ENCODE peak calls at places on chromosomes 5 and 9, in seven cellular contexts. One of them, this sample, is unnamed.

GRCh38 chr5:134503088-134503936 is 22.2 kb upstream of the JADE2 start:
- DNase-seq in lower lobe of right lung: peak
- DNase-seq in cardiac fibroblast: peak
- DNase-seq in transverse colon: peak
- DNase-seq in AG09309: peak
- DNase-seq in HFFc6: peak
- DNase-seq in WTC11: peak
- DNase-seq in this sample: peak

GRCh38 chr5:6452622-6453504 is 4.2 kb downstream of the UBE2QL1 start:
- DNase-seq in HFFc6: no peak
- DNase-seq in AG09309: no peak
- DNase-seq in cardiac fibroblast: no peak
- DNase-seq in WTC11: no peak
- DNase-seq in transverse colon: no peak
- DNase-seq in lower lobe of right lung: no peak
- DNase-seq in this sample: no peak

GRCh38 chr9:136133191-136133958 is 14.7 kb upstream of the TMEM250 start:
- DNase-seq in WTC11: peak
- DNase-seq in lower lobe of right lung: no peak
- DNase-seq in HFFc6: no peak
- DNase-seq in transverse colon: no peak
- DNase-seq in cardiac fibroblast: peak
- DNase-seq in AG09309: no peak
- DNase-seq in this sample: no peak

GRCh38 chr5:55817030-55817429 is 34.1 kb upstream of the IL31RA start:
- DNase-seq in transverse colon: no peak
- DNase-seq in cardiac fibroblast: peak
- DNase-seq in lower lobe of right lung: no peak
- DNase-seq in WTC11: no peak
- DNase-seq in AG09309: no peak
- DNase-seq in HFFc6: no peak
- DNase-seq in this sample: no peak

GRCh38 chr9:107948086-107948485 is 458.5 kb upstream of the KLF4 start:
- DNase-seq in lower lobe of right lung: no peak
- DNase-seq in WTC11: no peak
- DNase-seq in AG09309: no peak
- DNase-seq in HFFc6: no peak
- DNase-seq in transverse colon: no peak
- DNase-seq in cardiac fibroblast: no peak
- DNase-seq in this sample: no peak

GRCh38 chr9:4073371-4073770 is 226.5 kb downstream of the GLIS3 start:
- DNase-seq in lower lobe of right lung: no peak
- DNase-seq in AG09309: no peak
- DNase-seq in HFFc6: no peak
- DNase-seq in cardiac fibroblast: no peak
- DNase-seq in WTC11: peak
- DNase-seq in transverse colon: no peak
- DNase-seq in this sample: no peak

GRCh38 chr5:14034991-14035390 is 90.5 kb upstream of the DNAH5 start:
- DNase-seq in lower lobe of right lung: no peak
- DNase-seq in HFFc6: no peak
- DNase-seq in transverse colon: no peak
- DNase-seq in WTC11: no peak
- DNase-seq in AG09309: no peak
- DNase-seq in cardiac fibroblast: no peak
- DNase-seq in this sample: no peak

GRCh38 chr5:172114875-172115422 is 73.1 kb downstream of the STK10 start:
- DNase-seq in AG09309: no peak
- DNase-seq in transverse colon: peak
- DNase-seq in cardiac fibroblast: no peak
- DNase-seq in HFFc6: no peak
- DNase-seq in lower lobe of right lung: peak
- DNase-seq in WTC11: no peak
- DNase-seq in this sample: no peak

GRCh38 chr9:12702160-12702758 is 9.1 kb downstream of the TYRP1 start:
- DNase-seq in lower lobe of right lung: peak
- DNase-seq in cardiac fibroblast: peak
- DNase-seq in HFFc6: peak
- DNase-seq in AG09309: peak
- DNase-seq in transverse colon: peak
- DNase-seq in WTC11: peak
- DNase-seq in this sample: peak

GRCh38 chr9:90870646-90871326 is 69.2 kb downstream of the SYK start:
- DNase-seq in transverse colon: peak
- DNase-seq in HFFc6: peak
- DNase-seq in cardiac fibroblast: peak
- DNase-seq in AG09309: no peak
- DNase-seq in WTC11: no peak
- DNase-seq in lower lobe of right lung: no peak
- DNase-seq in this sample: peak

GRCh38 chr9:3511537-3511936 is 14.3 kb downstream of the RFX3 start:
- DNase-seq in cardiac fibroblast: no peak
- DNase-seq in lower lobe of right lung: no peak
- DNase-seq in HFFc6: no peak
- DNase-seq in WTC11: no peak
- DNase-seq in AG09309: no peak
- DNase-seq in transverse colon: no peak
- DNase-seq in this sample: no peak

GRCh38 chr5:56460681-56461191 is 227.6 kb upstream of the ANKRD55 start:
- DNase-seq in WTC11: no peak
- DNase-seq in lower lobe of right lung: no peak
- DNase-seq in transverse colon: no peak
- DNase-seq in cardiac fibroblast: no peak
- DNase-seq in AG09309: no peak
- DNase-seq in HFFc6: no peak
- DNase-seq in this sample: no peak

GRCh38 chr9:32525506-32525905 is 490 bp downstream of the RIGI start:
- DNase-seq in HFFc6: no peak
- DNase-seq in WTC11: no peak
- DNase-seq in cardiac fibroblast: peak
- DNase-seq in AG09309: no peak
- DNase-seq in transverse colon: no peak
- DNase-seq in lower lobe of right lung: no peak
- DNase-seq in this sample: no peak

GRCh38 chr9:121886759-121887485 is 206.2 kb downstream of the TTLL11 start:
- DNase-seq in WTC11: no peak
- DNase-seq in AG09309: no peak
- DNase-seq in transverse colon: no peak
- DNase-seq in HFFc6: no peak
- DNase-seq in cardiac fibroblast: no peak
- DNase-seq in lower lobe of right lung: no peak
- DNase-seq in this sample: no peak

GRCh38 chr5:135269828-135270545 is 129.0 kb downstream of the MACROH2A1 start:
- DNase-seq in WTC11: no peak
- DNase-seq in AG09309: peak
- DNase-seq in cardiac fibroblast: no peak
- DNase-seq in HFFc6: peak
- DNase-seq in lower lobe of right lung: no peak
- DNase-seq in transverse colon: no peak
- DNase-seq in this sample: peak

GRCh38 chr5:83927140-83927733 is 206.6 kb upstream of the HAPLN1 start:
- DNase-seq in cardiac fibroblast: peak
- DNase-seq in WTC11: peak
- DNase-seq in lower lobe of right lung: peak
- DNase-seq in HFFc6: no peak
- DNase-seq in transverse colon: peak
- DNase-seq in AG09309: no peak
- DNase-seq in this sample: peak

GRCh38 chr9:129317179-129318011 is 139.3 kb upstream of the IER5L start:
- DNase-seq in AG09309: no peak
- DNase-seq in HFFc6: peak
- DNase-seq in transverse colon: no peak
- DNase-seq in cardiac fibroblast: peak
- DNase-seq in WTC11: peak
- DNase-seq in lower lobe of right lung: no peak
- DNase-seq in this sample: peak

GRCh38 chr9:89312154-89312616 is 1.2 kb downstream of the CKS2 start:
- DNase-seq in cardiac fibroblast: peak
- DNase-seq in lower lobe of right lung: no peak
- DNase-seq in WTC11: no peak
- DNase-seq in transverse colon: no peak
- DNase-seq in AG09309: no peak
- DNase-seq in HFFc6: no peak
- DNase-seq in this sample: no peak

GRCh38 chr5:177601577-177602457 is 1.9 kb downstream of the B4GALT7 start:
- DNase-seq in AG09309: no peak
- DNase-seq in lower lobe of right lung: no peak
- DNase-seq in WTC11: no peak
- DNase-seq in transverse colon: no peak
- DNase-seq in HFFc6: no peak
- DNase-seq in cardiac fibroblast: peak
- DNase-seq in this sample: no peak
- TF ChIP-seq CTCF in AG09309: no peak
- TF ChIP-seq CTCF in lower lobe of right lung: no peak
- TF ChIP-seq CTCF in WTC11: no peak
- TF ChIP-seq CTCF in transverse colon: no peak
- TF ChIP-seq CTCF in HFFc6: peak
- TF ChIP-seq CTCF in cardiac fibroblast: no peak
- TF ChIP-seq CTCF in this sample: peak

DNA sequence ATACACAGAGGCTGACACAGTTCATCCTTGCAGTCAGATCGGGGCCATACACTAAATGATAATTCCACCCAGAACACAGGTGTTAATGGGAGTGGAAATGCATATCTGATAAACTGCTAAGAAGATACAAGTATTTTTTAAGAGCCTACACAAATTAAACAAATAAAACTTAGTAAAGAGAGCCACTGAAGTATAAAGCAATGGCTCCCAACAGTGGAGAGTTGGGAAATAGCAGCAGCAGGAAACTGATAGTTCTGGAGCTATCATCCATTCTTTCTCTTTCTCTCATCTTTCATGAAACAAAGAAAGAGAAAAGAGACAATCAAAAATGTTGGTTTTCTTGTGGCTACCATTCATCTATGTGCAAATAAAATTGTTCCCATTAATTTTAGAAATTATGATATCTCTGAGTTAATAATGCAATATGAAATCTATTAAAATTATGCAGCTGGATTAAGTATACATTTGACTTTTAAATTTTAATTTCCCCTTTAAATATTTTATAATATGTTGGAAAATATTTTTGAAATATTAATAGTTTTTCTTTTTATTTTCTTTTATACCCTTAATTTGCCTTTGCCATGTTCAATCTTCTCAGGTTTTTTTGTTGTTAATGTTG is 120.8 kb downstream of the EMB start:
- DNase-seq in cardiac fibroblast: no peak
- DNase-seq in AG09309: no peak
- DNase-seq in transverse colon: no peak
- DNase-seq in WTC11: no peak
- DNase-seq in HFFc6: no peak
- DNase-seq in lower lobe of right lung: no peak
- DNase-seq in this sample: no peak
- TF ChIP-seq CTCF in cardiac fibroblast: peak
- TF ChIP-seq CTCF in AG09309: peak
- TF ChIP-seq CTCF in transverse colon: no peak
- TF ChIP-seq CTCF in WTC11: no peak
- TF ChIP-seq CTCF in HFFc6: peak
- TF ChIP-seq CTCF in lower lobe of right lung: no peak
- TF ChIP-seq CTCF in this sample: peak

GRCh38 chr9:124861342-124862229 is at the start of the genes ARPC5L and RPL35:
- DNase-seq in HFFc6: peak
- DNase-seq in WTC11: peak
- DNase-seq in lower lobe of right lung: peak
- DNase-seq in transverse colon: peak
- DNase-seq in cardiac fibroblast: peak
- DNase-seq in AG09309: peak
- DNase-seq in this sample: peak

GRCh38 chr9:124863371-124863831 is 1.5 kb downstream of the ARPC5L start:
- DNase-seq in WTC11: no peak
- DNase-seq in lower lobe of right lung: no peak
- DNase-seq in HFFc6: no peak
- DNase-seq in transverse colon: no peak
- DNase-seq in AG09309: no peak
- DNase-seq in cardiac fibroblast: no peak
- DNase-seq in this sample: no peak

GRCh38 chr9:124859803-124860581 is 1.8 kb downstream of the RPL35 start:
- DNase-seq in cardiac fibroblast: no peak
- DNase-seq in transverse colon: no peak
- DNase-seq in HFFc6: no peak
- DNase-seq in lower lobe of right lung: no peak
- DNase-seq in AG09309: no peak
- DNase-seq in WTC11: no peak
- DNase-seq in this sample: no peak

GRCh38 chr9:124858330-124859046 is 3.3 kb downstream of the RPL35 start:
- DNase-seq in transverse colon: no peak
- DNase-seq in HFFc6: no peak
- DNase-seq in AG09309: no peak
- DNase-seq in lower lobe of right lung: no peak
- DNase-seq in WTC11: no peak
- DNase-seq in cardiac fibroblast: no peak
- DNase-seq in this sample: no peak

GRCh38 chr9:124860582-124861341 is 995 bp downstream of the RPL35 start:
- DNase-seq in AG09309: no peak
- DNase-seq in lower lobe of right lung: no peak
- DNase-seq in WTC11: no peak
- DNase-seq in cardiac fibroblast: no peak
- DNase-seq in transverse colon: no peak
- DNase-seq in HFFc6: no peak
- DNase-seq in this sample: no peak
- TF ChIP-seq CTCF in AG09309: no peak
- TF ChIP-seq CTCF in lower lobe of right lung: no peak
- TF ChIP-seq CTCF in WTC11: no peak
- TF ChIP-seq CTCF in cardiac fibroblast: no peak
- TF ChIP-seq CTCF in transverse colon: no peak
- TF ChIP-seq CTCF in HFFc6: no peak
- TF ChIP-seq CTCF in this sample: no peak

GRCh38 chr5:113338628-113339027 is 96.2 kb downstream of the TSSK1B start:
- DNase-seq in AG09309: peak
- DNase-seq in WTC11: no peak
- DNase-seq in HFFc6: peak
- DNase-seq in transverse colon: no peak
- DNase-seq in cardiac fibroblast: peak
- DNase-seq in lower lobe of right lung: no peak
- DNase-seq in this sample: no peak

GRCh38 chr5:113340537-113340936 is 94.3 kb downstream of the TSSK1B start:
- DNase-seq in HFFc6: no peak
- DNase-seq in lower lobe of right lung: no peak
- DNase-seq in AG09309: no peak
- DNase-seq in transverse colon: no peak
- DNase-seq in cardiac fibroblast: peak
- DNase-seq in WTC11: no peak
- DNase-seq in this sample: no peak

GRCh38 chr5:113331201-113331551 is 103.6 kb downstream of the TSSK1B start:
- DNase-seq in AG09309: peak
- DNase-seq in lower lobe of right lung: no peak
- DNase-seq in WTC11: no peak
- DNase-seq in transverse colon: no peak
- DNase-seq in HFFc6: peak
- DNase-seq in cardiac fibroblast: peak
- DNase-seq in this sample: peak

GRCh38 chr5:113337515-113338140 is 97.2 kb downstream of the TSSK1B start:
- DNase-seq in HFFc6: no peak
- DNase-seq in transverse colon: no peak
- DNase-seq in lower lobe of right lung: no peak
- DNase-seq in AG09309: no peak
- DNase-seq in cardiac fibroblast: no peak
- DNase-seq in WTC11: no peak
- DNase-seq in this sample: no peak

DNA sequence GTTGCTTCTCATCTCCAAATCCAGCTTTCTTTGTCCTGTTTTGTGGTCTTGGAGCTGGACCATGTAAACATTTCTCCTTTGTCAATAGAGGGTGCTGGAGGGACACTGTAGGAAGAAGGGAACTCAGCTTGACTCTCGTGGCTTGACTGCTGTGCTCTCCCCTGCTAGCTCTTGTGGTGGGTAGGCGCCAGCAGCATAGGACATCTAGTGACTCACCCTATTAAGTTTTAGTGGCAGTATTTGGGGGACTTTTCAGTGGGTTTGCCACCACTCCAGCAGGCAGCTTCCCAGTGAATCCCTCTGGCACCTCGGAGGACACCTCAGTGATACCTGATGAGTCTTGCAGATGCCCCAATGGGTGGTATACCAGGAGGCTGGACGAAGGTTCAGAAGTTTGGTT is 97.8 kb downstream of the TSSK1B start:
- DNase-seq in WTC11: peak
- DNase-seq in lower lobe of right lung: no peak
- DNase-seq in cardiac fibroblast: peak
- DNase-seq in AG09309: peak
- DNase-seq in transverse colon: no peak
- DNase-seq in HFFc6: peak
- DNase-seq in this sample: peak
- TF ChIP-seq CTCF in WTC11: no peak
- TF ChIP-seq CTCF in lower lobe of right lung: peak
- TF ChIP-seq CTCF in cardiac fibroblast: peak
- TF ChIP-seq CTCF in AG09309: peak
- TF ChIP-seq CTCF in transverse colon: no peak
- TF ChIP-seq CTCF in HFFc6: peak
- TF ChIP-seq CTCF in this sample: peak